ENCODE peak calls at places on chromosomes 2 and 18, in nine cellular contexts. S is stimulated activated CD4-positive, alpha-beta T cell treated with anti-CD3 and anti-CD28 coated beads, Interleukin-12 subunit alpha, Interleukin-12 subunit beta, amount 100 ng/mL, for 48 hours; X is HEK293T; F is kidney tubule cell; O is activated CD8-positive, alpha-beta memory T cell treated with anti-CD3 and anti-CD28 coated beads, Interleukin-2, amount 50 U/mL, for 48 hours; C is choroid plexus epithelial cell; A is left cardiac atrium; Q is AG09319; E is WTC11. Y is an unnamed sample.

GRCh38 chr18:74945774-74946545 is 263.0 kb downstream of the PTGR3 start:
- DNase-seq in S (no peak), X (no peak), F (no peak), O (no peak), C (peak), A (no peak), Q (no peak), E (no peak), Y (no peak)

GRCh38 chr2:120272763-120273481 is 20.3 kb downstream of the RALB start:
- DNase-seq in S (no peak), X (no peak), F (no peak), O (no peak), C (peak), A (no peak), Q (no peak), E (no peak), Y (no peak)

GRCh38 chr18:36830141-36830495 is 1.2 kb downstream of the KIAA1328 start:
- DNase-seq in S (no peak), X (no peak), F (no peak), O (no peak), C (no peak), A (no peak), Q (no peak), E (no peak), Y (no peak)

GRCh38 chr2:168201211-168201610 is 46.2 kb downstream of the STK39 start:
- DNase-seq in S (no peak), X (no peak), F (no peak), O (no peak), C (no peak), A (no peak), Q (no peak), E (no peak), Y (no peak)

GRCh38 chr2:63692002-63692606 is 103.3 kb downstream of the MDH1 start:
- DNase-seq in S (no peak), X (peak), F (peak), O (no peak), C (peak), A (no peak), Q (peak), E (no peak), Y (no peak)

GRCh38 chr2:75221872-75222271 is 22.6 kb upstream of the TACR1 start:
- DNase-seq in S (no peak), X (no peak), F (no peak), O (no peak), C (peak), A (no peak), Q (no peak), E (no peak), Y (no peak)

GRCh38 chr2:201235865-201236811 is 24.2 kb upstream of the CASP8 start:
- DNase-seq in S (no peak), X (peak), F (peak), O (no peak), C (peak), A (peak), Q (peak), E (peak), Y (no peak)

GRCh38 chr2:28674713-28675068 is 76.9 kb upstream of the PPP1CB start:
- DNase-seq in S (no peak), X (no peak), F (no peak), O (no peak), C (no peak), A (no peak), Q (no peak), E (no peak), Y (no peak)

GRCh38 chr2:241771286-241772062 is 5.1 kb upstream of the GAL3ST2 start:
- DNase-seq in S (no peak), X (no peak), F (peak), O (peak), C (peak), A (peak), Q (no peak), E (peak), Y (no peak)

GRCh38 chr2:202154613-202155281 is 81.7 kb downstream of the KIAA2012 start:
- DNase-seq in S (no peak), X (no peak), F (no peak), O (no peak), C (peak), A (no peak), Q (no peak), E (no peak), Y (no peak)

GRCh38 chr2:5077479-5078089 is 614.6 kb upstream of the SOX11 start:
- DNase-seq in S (no peak), X (no peak), F (peak), O (no peak), C (peak), A (no peak), Q (no peak), E (no peak), Y (no peak)

GRCh38 chr2:86037795-86038192 is 67.9 kb downstream of the POLR1A start:
- DNase-seq in S (no peak), X (no peak), F (no peak), O (peak), C (no peak), A (no peak), Q (no peak), E (no peak), Y (no peak)

GRCh38 chr2:177161741-177162440 is 50.7 kb upstream of the HNRNPA3 start:
- DNase-seq in S (no peak), X (no peak), F (peak), O (no peak), C (peak), A (no peak), Q (no peak), E (no peak), Y (no peak)

GRCh38 chr2:152171733-152172132 is 3.8 kb downstream of the STAM2 start:
- DNase-seq in S (no peak), X (no peak), F (peak), O (no peak), C (peak), A (no peak), Q (no peak), E (no peak), Y (no peak)

GRCh38 chr18:48455555-48456478 is 46.6 kb upstream of the ZBTB7C start:
- DNase-seq in S (peak), X (no peak), F (peak), O (peak), C (peak), A (no peak), Q (peak), E (no peak), Y (no peak)